ENCODE peak calls at places on chromosomes 1 and 21, in four cellular contexts. One of them, this sample, is unnamed.

GRCh38 chr1:197620660-197621273 is 154.5 kb downstream of the DENND1B start:
- DNase-seq in activated CD4-positive, alpha-beta T cell treated with anti-CD3 and anti-CD28 coated beads, Interleukin-2, amount 50 U/mL, for 48 hours: no peak
- DNase-seq in tibial artery: no peak
- DNase-seq in left lobe of liver: no peak
- DNase-seq in this sample: no peak

GRCh38 chr1:3668585-3669300 is 16.4 kb downstream of the TP73 start:
- DNase-seq in activated CD4-positive, alpha-beta T cell treated with anti-CD3 and anti-CD28 coated beads, Interleukin-2, amount 50 U/mL, for 48 hours: no peak
- DNase-seq in tibial artery: peak
- DNase-seq in left lobe of liver: peak
- DNase-seq in this sample: peak

GRCh38 chr1:244224487-244225430 is 173.7 kb downstream of the ZBTB18 start:
- DNase-seq in tibial artery: peak
- DNase-seq in left lobe of liver: no peak
- DNase-seq in activated CD4-positive, alpha-beta T cell treated with anti-CD3 and anti-CD28 coated beads, Interleukin-2, amount 50 U/mL, for 48 hours: no peak
- DNase-seq in this sample: no peak

GRCh38 chr1:115430717-115431116 is 92.7 kb upstream of the NGF start:
- DNase-seq in left lobe of liver: no peak
- DNase-seq in activated CD4-positive, alpha-beta T cell treated with anti-CD3 and anti-CD28 coated beads, Interleukin-2, amount 50 U/mL, for 48 hours: no peak
- DNase-seq in tibial artery: no peak
- DNase-seq in this sample: no peak

GRCh38 chr1:156750191-156750931 is 1.1 kb downstream of the HDGF start:
- DNase-seq in left lobe of liver: peak
- DNase-seq in tibial artery: no peak
- DNase-seq in activated CD4-positive, alpha-beta T cell treated with anti-CD3 and anti-CD28 coated beads, Interleukin-2, amount 50 U/mL, for 48 hours: peak
- DNase-seq in this sample: no peak

GRCh38 chr1:69572921-69573320 is 5.2 kb downstream of the LRRC7 start:
- DNase-seq in left lobe of liver: no peak
- DNase-seq in tibial artery: no peak
- DNase-seq in activated CD4-positive, alpha-beta T cell treated with anti-CD3 and anti-CD28 coated beads, Interleukin-2, amount 50 U/mL, for 48 hours: no peak
- DNase-seq in this sample: no peak

GRCh38 chr1:3432306-3432705 is 22.2 kb upstream of the ARHGEF16 start:
- DNase-seq in activated CD4-positive, alpha-beta T cell treated with anti-CD3 and anti-CD28 coated beads, Interleukin-2, amount 50 U/mL, for 48 hours: no peak
- DNase-seq in left lobe of liver: no peak
- DNase-seq in tibial artery: no peak
- DNase-seq in this sample: no peak

GRCh38 chr1:115196291-115196690 is 107.0 kb upstream of the TSPAN2 start:
- DNase-seq in tibial artery: no peak
- DNase-seq in activated CD4-positive, alpha-beta T cell treated with anti-CD3 and anti-CD28 coated beads, Interleukin-2, amount 50 U/mL, for 48 hours: no peak
- DNase-seq in left lobe of liver: no peak
- DNase-seq in this sample: no peak

GRCh38 chr21:35963920-35964451 is 96.3 kb downstream of the SETD4 start:
- DNase-seq in tibial artery: no peak
- DNase-seq in activated CD4-positive, alpha-beta T cell treated with anti-CD3 and anti-CD28 coated beads, Interleukin-2, amount 50 U/mL, for 48 hours: no peak
- DNase-seq in left lobe of liver: no peak
- DNase-seq in this sample: no peak

GRCh38 chr21:38392722-38393121 is 105.6 kb downstream of the ERG start:
- DNase-seq in left lobe of liver: no peak
- DNase-seq in activated CD4-positive, alpha-beta T cell treated with anti-CD3 and anti-CD28 coated beads, Interleukin-2, amount 50 U/mL, for 48 hours: no peak
- DNase-seq in tibial artery: no peak
- DNase-seq in this sample: no peak

GRCh38 chr21:41993744-41994143 is 16.4 kb downstream of the ZBTB21 start:
- DNase-seq in left lobe of liver: no peak
- DNase-seq in activated CD4-positive, alpha-beta T cell treated with anti-CD3 and anti-CD28 coated beads, Interleukin-2, amount 50 U/mL, for 48 hours: no peak
- DNase-seq in tibial artery: peak
- DNase-seq in this sample: no peak

GRCh38 chr1:206705187-206705586 is 20.5 kb downstream of the MAPKAPK2 start:
- DNase-seq in tibial artery: peak
- DNase-seq in activated CD4-positive, alpha-beta T cell treated with anti-CD3 and anti-CD28 coated beads, Interleukin-2, amount 50 U/mL, for 48 hours: no peak
- DNase-seq in left lobe of liver: no peak
- DNase-seq in this sample: peak

GRCh38 chr1:175132456-175132855 is 60.1 kb downstream of the KIAA0040 start:
- DNase-seq in activated CD4-positive, alpha-beta T cell treated with anti-CD3 and anti-CD28 coated beads, Interleukin-2, amount 50 U/mL, for 48 hours: no peak
- DNase-seq in tibial artery: no peak
- DNase-seq in left lobe of liver: no peak
- DNase-seq in this sample: no peak

GRCh38 chr1:58903450-58904298 is 119.8 kb upstream of the JUN start:
- DNase-seq in tibial artery: peak
- DNase-seq in left lobe of liver: peak
- DNase-seq in activated CD4-positive, alpha-beta T cell treated with anti-CD3 and anti-CD28 coated beads, Interleukin-2, amount 50 U/mL, for 48 hours: peak
- DNase-seq in this sample: peak

GRCh38 chr1:155967410-155968400 is 10.6 kb downstream of the ARHGEF2 start:
- DNase-seq in tibial artery: no peak
- DNase-seq in left lobe of liver: no peak
- DNase-seq in activated CD4-positive, alpha-beta T cell treated with anti-CD3 and anti-CD28 coated beads, Interleukin-2, amount 50 U/mL, for 48 hours: no peak
- DNase-seq in this sample: peak